ENCODE peak calls at places on chromosome 16, in four cellular contexts. J, U, G and C are unnamed samples.

GRCh38 chr16:48479319-48479718 is 94.1 kb upstream of the SIAH1 start:
- DNase-seq in U (no peak), J (no peak), G (no peak), C (no peak)

GRCh38 chr16:30602595-30603277 is 7.5 kb downstream of the ZNF689 start:
- DNase-seq in U (no peak), G (no peak), J (no peak), C (no peak)

GRCh38 chr16:50599494-50599893 is 51.3 kb downstream of the NKD1 start:
- DNase-seq in U (no peak), J (no peak), G (no peak), C (no peak)

GRCh38 chr16:67294927-67295326 is 15.6 kb downstream of the PLEKHG4 start:
- DNase-seq in J (no peak), U (no peak), G (no peak), C (no peak)

GRCh38 chr16:55490301-55490700 is 11.3 kb downstream of the MMP2 start:
- DNase-seq in J (no peak), U (no peak), G (no peak), C (no peak)

GRCh38 chr16:9123871-9124270 is 32.4 kb downstream of the HAPSTR1 start:
- DNase-seq in U (no peak), G (no peak), J (peak; percentile 54), C (peak; percentile 33)

GRCh38 chr16:89598199-89598598 is 15.2 kb upstream of the DPEP1 start:
- DNase-seq in U (no peak), G (no peak), J (no peak), C (no peak)

GRCh38 chr16:58430718-58431117 is 38.4 kb downstream of the GINS3 start:
- DNase-seq in J (no peak), U (no peak), G (no peak), C (no peak)

GRCh38 chr16:5604770-5605169 is 507.2 kb upstream of the EEF2KMT start:
- DNase-seq in U (no peak), J (peak; percentile 8), G (peak; percentile 36), C (no peak)

GRCh38 chr16:31128711-31129567 is 6.6 kb downstream of the PRSS8 start:
- DNase-seq in J (no peak), U (no peak), G (peak; percentile 84), C (no peak)

GRCh38 chr16:5615868-5616642 is 518.5 kb upstream of the EEF2KMT start:
- DNase-seq in G (peak; percentile 86), J (peak; percentile 24), U (no peak), C (peak; percentile 62)

GRCh38 chr16:48082516-48082915 is 73.3 kb downstream of the ABCC12 start:
- DNase-seq in G (no peak), J (no peak), U (no peak), C (no peak)

GRCh38 chr16:46848768-46849764 is 18.1 kb upstream of the C16orf87 start:
- DNase-seq in J (no peak), G (no peak), U (no peak), C (no peak)

GRCh38 chr16:87337247-87337646 is 20.1 kb upstream of the C16orf95 start:
- DNase-seq in G (no peak), J (no peak), U (no peak), C (no peak)

GRCh38 chr16:57299009-57299718 is 14.7 kb upstream of the PLLP start:
- DNase-seq in U (no peak), J (no peak), G (peak; percentile 44), C (no peak)

DNA sequence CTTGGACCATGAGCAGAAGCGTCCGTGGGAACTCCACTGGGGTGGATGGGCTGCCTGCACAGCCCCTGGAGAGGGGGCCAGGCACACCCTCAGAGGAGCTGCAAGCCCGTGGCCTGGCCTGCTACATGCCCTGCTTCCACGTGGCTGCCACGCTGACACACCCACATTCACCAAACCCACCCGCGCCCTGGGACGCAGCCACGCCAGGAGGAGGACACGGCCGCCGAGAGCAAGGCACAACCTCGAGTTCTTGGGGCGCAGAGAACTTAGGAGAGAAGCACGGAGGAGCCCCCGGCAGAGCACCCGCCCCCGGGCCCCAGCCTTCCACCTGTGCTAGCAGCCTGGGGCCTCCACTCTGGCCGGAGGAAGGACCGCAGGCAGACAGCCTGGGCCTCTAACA is 18.8 kb downstream of the CASKIN1 start:
- DNase-seq in G (no peak), J (no peak), U (no peak), C (no peak)
- TF ChIP-seq EGR1 in G (no peak), J (no peak), U (no peak), C (peak; percentile 55)

DNA sequence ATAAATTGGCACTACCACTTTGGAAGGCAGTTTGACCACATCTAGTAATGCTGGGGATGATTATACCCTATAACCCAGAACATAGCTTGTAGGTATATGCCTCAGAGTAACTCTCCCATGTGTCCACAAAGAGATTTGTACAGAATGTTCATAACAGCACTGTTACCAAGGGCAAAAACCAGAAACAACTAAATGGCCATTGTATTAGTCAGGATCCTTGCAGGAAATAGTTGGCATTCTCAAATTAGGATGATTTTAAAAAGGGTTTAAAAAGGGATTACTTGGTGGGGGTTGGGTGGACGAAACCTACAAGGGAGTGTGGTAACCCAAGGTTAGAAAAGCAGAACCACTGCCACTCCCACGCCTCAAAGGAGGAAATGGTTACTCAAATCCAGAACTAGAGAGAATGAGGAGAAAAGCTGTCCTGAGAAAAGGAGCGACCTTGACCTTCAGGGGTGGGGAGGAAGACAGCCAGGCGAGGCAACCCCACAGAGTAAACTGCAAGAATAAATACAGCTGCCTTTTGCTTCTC is 2.1 kb downstream of the CPPED1 start:
- DNase-seq in U (peak; percentile 73), J (no peak), G (peak; percentile 42), C (no peak)
- TF ChIP-seq SRF in U (no peak), J (no peak), G (no peak), C (no peak)

GRCh38 chr16:28531777-28532744 is 6.7 kb downstream of the NUPR1 start:
- DNase-seq in G (peak; percentile 53), J (peak; percentile 56), U (no peak), C (peak; percentile 69)
- TF ChIP-seq EGR1 in G (no peak), J (no peak), U (no peak), C (no peak)

DNA sequence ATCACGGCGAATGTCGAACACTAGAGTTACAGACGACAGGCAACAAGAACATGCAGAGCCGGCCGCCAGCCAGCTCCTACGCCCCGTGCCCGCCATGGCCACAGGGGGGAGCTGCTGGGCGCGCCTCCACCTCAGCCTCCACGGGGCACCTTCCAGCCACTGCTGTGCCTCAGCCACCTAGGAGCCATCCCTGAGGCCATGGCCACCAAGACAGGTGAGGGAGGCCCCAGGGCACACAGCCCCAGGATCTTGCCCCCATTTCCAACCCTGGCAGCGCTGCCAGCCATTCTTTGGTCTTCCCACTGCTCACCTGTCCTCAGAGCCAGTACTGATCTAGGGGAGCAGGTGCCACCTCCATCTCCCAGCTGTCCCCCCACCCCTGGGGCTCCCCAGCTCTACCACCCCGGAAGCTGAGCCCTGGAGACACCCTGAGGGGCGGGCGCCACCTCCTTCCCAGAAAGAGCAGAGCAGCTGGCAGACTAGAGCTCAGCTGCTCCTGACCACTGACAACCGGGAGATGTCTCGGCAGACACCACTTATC is 11.8 kb downstream of the GNPTG start:
- DNase-seq in J (peak; percentile 23), U (no peak), G (peak; percentile 83), C (peak; percentile 43)
- TF ChIP-seq SRF in J (no peak), U (no peak), G (no peak), C (no peak)

DNA sequence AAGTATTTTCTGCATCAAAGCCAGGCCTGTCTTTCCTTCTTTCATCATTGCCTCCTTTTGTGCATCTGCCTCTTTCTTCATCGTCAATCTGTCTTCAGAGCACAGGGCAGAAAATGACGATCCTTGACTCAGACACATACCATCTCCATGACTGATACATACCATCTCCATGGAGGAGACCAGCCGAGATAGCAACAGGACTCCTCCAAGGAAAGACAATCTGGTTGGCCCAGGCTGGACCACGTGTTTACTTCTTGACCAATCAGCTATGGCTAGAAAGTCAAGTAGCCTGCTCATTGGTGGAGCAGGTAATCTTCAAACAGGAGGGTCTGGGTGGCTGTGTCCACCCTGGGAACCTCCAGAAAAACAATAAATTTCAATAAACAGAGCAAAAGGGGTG is 164.6 kb downstream of the CPPED1 start:
- DNase-seq in J (no peak), U (no peak), G (peak; percentile 62), C (no peak)
- TF ChIP-seq EGR1 in J (no peak), U (no peak), G (no peak), C (no peak)

DNA sequence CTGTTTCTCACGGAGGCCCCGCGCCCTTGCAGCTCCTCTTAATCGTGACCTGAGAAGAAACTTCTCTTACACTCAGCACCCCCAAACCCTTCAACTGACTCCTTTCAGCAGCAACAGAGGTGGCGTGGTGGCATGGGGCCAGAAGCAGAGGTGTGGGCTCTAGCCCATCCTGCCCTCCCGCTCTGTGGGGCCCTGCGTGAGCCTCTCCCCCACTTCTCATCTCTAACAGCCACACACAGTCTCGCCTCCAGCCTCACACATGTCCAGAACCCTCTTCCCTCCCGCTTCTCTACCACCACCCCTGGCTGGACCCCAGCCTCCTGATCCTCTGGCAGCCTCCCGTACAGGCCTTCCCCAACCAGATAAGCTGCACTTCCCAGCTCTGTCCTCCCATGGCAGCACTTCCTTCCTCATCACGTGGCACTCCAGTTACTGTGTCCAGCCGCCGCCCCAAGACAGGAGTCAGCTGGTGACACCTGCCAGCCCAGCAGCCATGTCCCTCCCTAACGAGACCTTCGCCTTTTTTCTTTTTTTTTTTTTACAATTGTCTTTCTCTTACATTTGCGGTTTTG is 30.5 kb downstream of the NSMCE1 start:
- DNase-seq in U (no peak), G (peak; percentile 36), J (no peak), C (no peak)
- TF ChIP-seq SRF in U (no peak), G (no peak), J (no peak), C (no peak)